ENCODE peak calls at places on chromosomes 7 and 10, in nine cellular contexts. P, D, S, M, L, O, Q, I and F are unnamed samples.

GRCh38 chr10:131569851-131570715 is 258.6 kb upstream of the TCERG1L start:
- DNase-seq in Q (no peak), P (peak), O (no peak), L (no peak), S (peak), M (no peak), I (no peak), D (no peak), F (no peak)

GRCh38 chr7:30232366-30232765 is 52.0 kb upstream of the ZNRF2 start:
- DNase-seq in P (no peak), M (no peak), S (no peak), L (no peak), O (no peak), I (no peak), D (no peak), Q (no peak), F (no peak)

GRCh38 chr10:124153601-124153930 is 60.2 kb upstream of the CHST15 start:
- DNase-seq in P (no peak), I (no peak), L (no peak), O (no peak), M (no peak), Q (no peak), D (no peak), S (no peak), F (no peak)

GRCh38 chr10:5566606-5567005 is 41.8 kb downstream of the CALML3 start:
- DNase-seq in S (peak), Q (peak), D (no peak), O (no peak), L (no peak), M (no peak), P (peak), I (no peak), F (no peak)

GRCh38 chr7:68321776-68322496 is 1276.3 kb upstream of the AUTS2 start:
- DNase-seq in L (no peak), I (no peak), S (no peak), M (no peak), Q (no peak), O (no peak), P (no peak), D (no peak), F (no peak)

GRCh38 chr7:154372106-154372505 is 319.9 kb downstream of the DPP6 start:
- DNase-seq in L (no peak), D (no peak), I (no peak), O (no peak), Q (no peak), S (peak), M (no peak), P (no peak), F (no peak)

GRCh38 chr7:46279290-46279689 is 358.2 kb upstream of the IGFBP3 start:
- DNase-seq in S (no peak), M (no peak), O (no peak), I (no peak), L (no peak), Q (no peak), D (no peak), P (no peak), F (no peak)

GRCh38 chr10:5582736-5583135 is 58.0 kb downstream of the CALML3 start:
- DNase-seq in L (no peak), P (no peak), I (no peak), M (no peak), S (peak), O (no peak), Q (no peak), D (no peak), F (no peak)

GRCh38 chr10:110209926-110210662 is 2.7 kb downstream of the MXI1 start:
- DNase-seq in S (no peak), Q (peak), I (no peak), O (no peak), D (no peak), L (no peak), M (peak), P (peak), F (peak)

GRCh38 chr10:98446656-98447221 is at the start of gene HPS1:
- DNase-seq in O (no peak), Q (peak), L (no peak), S (peak), M (peak), P (peak), D (peak), I (peak), F (peak)

GRCh38 chr10:68628576-68629127 is 68.5 kb downstream of the TET1 start:
- DNase-seq in I (no peak), S (no peak), M (no peak), D (no peak), L (no peak), O (peak), P (no peak), Q (no peak), F (no peak)

GRCh38 chr10:3471927-3472704 is 299.5 kb upstream of the PITRM1 start:
- DNase-seq in O (no peak), L (no peak), M (no peak), P (no peak), D (no peak), Q (no peak), I (no peak), S (no peak), F (no peak)

GRCh38 chr10:126380352-126381076 is 7.8 kb downstream of the ADAM12 start:
- DNase-seq in L (no peak), S (no peak), O (no peak), P (no peak), M (no peak), D (no peak), Q (no peak), I (no peak), F (no peak)

GRCh38 chr7:83001362-83002040 is 161.2 kb downstream of the PCLO start:
- DNase-seq in L (no peak), O (no peak), S (peak), M (no peak), P (no peak), I (no peak), D (no peak), Q (peak), F (no peak)

GRCh38 chr10:53260213-53260612 is 487.6 kb upstream of the MBL2 start:
- DNase-seq in O (no peak), P (no peak), D (no peak), S (no peak), Q (no peak), L (no peak), M (no peak), I (no peak), F (no peak)

GRCh38 chr10:127991543-127992255 is 84.8 kb downstream of the PTPRE start:
- DNase-seq in Q (no peak), I (no peak), O (no peak), P (peak), L (no peak), M (no peak), S (peak), D (no peak), F (no peak)

GRCh38 chr10:128729910-128730420 is 603.7 kb upstream of the MKI67 start:
- DNase-seq in L (no peak), I (no peak), Q (no peak), S (no peak), P (no peak), M (no peak), O (no peak), D (no peak), F (peak)

GRCh38 chr10:14838582-14839304 is 637 bp downstream of the HSPA14 start:
- DNase-seq in M (peak), L (no peak), S (peak), O (no peak), Q (peak), I (peak), D (no peak), P (peak), F (peak)

GRCh38 chr7:95859434-95859833 is 87.1 kb downstream of the DYNC1I1 start:
- DNase-seq in S (peak), L (no peak), Q (no peak), O (peak), D (no peak), I (no peak), M (no peak), P (no peak), F (no peak)

GRCh38 chr7:28145931-28146330 is 34.7 kb downstream of the JAZF1 start:
- DNase-seq in O (no peak), P (no peak), Q (no peak), L (no peak), I (no peak), M (no peak), S (no peak), D (no peak), F (no peak)

GRCh38 chr7:794207-794606 is 38.1 kb upstream of the SUN1 start:
- DNase-seq in D (no peak), S (no peak), P (no peak), L (no peak), Q (no peak), M (no peak), O (no peak), I (no peak), F (no peak)

GRCh38 chr10:34906021-34906965 is 91.2 kb upstream of the PARD3 start:
- DNase-seq in O (no peak), I (no peak), S (no peak), D (no peak), M (peak), P (no peak), Q (peak), L (no peak), F (no peak)

GRCh38 chr10:29317027-29317420 is 28.2 kb downstream of the LYZL1 start:
- DNase-seq in M (no peak), L (no peak), Q (no peak), I (no peak), O (no peak), D (no peak), P (no peak), S (no peak), F (no peak)

GRCh38 chr10:125868372-125868975 is 12.6 kb downstream of the DHX32 start:
- DNase-seq in M (peak), S (peak), L (no peak), Q (peak), I (peak), P (peak), D (peak), O (peak), F (no peak)

GRCh38 chr10:63628526-63629362 is 107.5 kb downstream of the REEP3 start:
- DNase-seq in I (no peak), M (peak), L (peak), P (peak), S (peak), Q (peak), O (no peak), D (peak), F (peak)

GRCh38 chr7:92955081-92955480 is 118.7 kb upstream of the CDK6 start:
- DNase-seq in O (no peak), M (no peak), I (no peak), P (peak), L (no peak), S (peak), D (no peak), Q (no peak), F (no peak)

GRCh38 chr10:94080108-94080507 is 86.4 kb downstream of the PLCE1 start:
- DNase-seq in L (no peak), P (no peak), Q (no peak), O (no peak), D (no peak), M (no peak), I (no peak), S (no peak), F (no peak)

GRCh38 chr10:108789911-108790310 is 1133.4 kb downstream of the XPNPEP1 start:
- DNase-seq in D (no peak), I (no peak), S (no peak), Q (peak), M (no peak), L (no peak), P (no peak), O (peak), F (no peak)

GRCh38 chr10:2921956-2922680 is 145.2 kb upstream of the PFKP start:
- DNase-seq in Q (no peak), M (no peak), I (no peak), O (no peak), L (no peak), P (no peak), S (peak), D (no peak), F (no peak)

GRCh38 chr7:3649678-3650445 is 348.8 kb downstream of the SDK1 start:
- DNase-seq in M (no peak), P (no peak), L (no peak), Q (no peak), D (no peak), S (peak), I (no peak), O (no peak), F (no peak)

GRCh38 chr10:120077707-120078492 is 185.4 kb downstream of the SEC23IP start:
- DNase-seq in I (no peak), S (no peak), P (no peak), O (no peak), Q (no peak), L (no peak), M (no peak), D (no peak), F (no peak)